ENCODE peak calls at places on chromosomes 13 and 19, in seven cellular contexts. N is ovary, A is tibial nerve, U is heart left ventricle, B is PC-3, X is aorta, I is thyroid gland. P is an unnamed sample.

GRCh38 chr13:90055121-90055520 is 1292.4 kb upstream of the MIR17HG start:
- DNase-seq in N (no peak), A (no peak), U (no peak), B (peak; percentile 79), X (no peak), I (no peak), P (no peak)

GRCh38 chr13:111210082-111210481 is 95.0 kb downstream of the ARHGEF7 start:
- DNase-seq in N (no peak), A (no peak), U (no peak), B (no peak), X (no peak), I (no peak), P (no peak)

GRCh38 chr13:42412812-42413795 is 141.2 kb downstream of the AKAP11 start:
- DNase-seq in N (no peak), A (no peak), U (no peak), B (no peak), X (no peak), I (peak; percentile 6), P (no peak)

GRCh38 chr19:10142701-10143375 is 23.1 kb upstream of the EIF3G start:
- DNase-seq in N (no peak), A (no peak), U (no peak), B (no peak), X (no peak), I (no peak), P (no peak)

GRCh38 chr13:107099661-107100060 is 531.7 kb upstream of the ARGLU1 start:
- DNase-seq in N (no peak), A (no peak), U (no peak), B (peak; percentile 28), X (no peak), I (no peak), P (no peak)

GRCh38 chr13:87712012-87712411 is 40.8 kb downstream of the SLITRK5 start:
- DNase-seq in N (no peak), A (no peak), U (no peak), B (no peak), X (no peak), I (no peak), P (no peak)

GRCh38 chr19:40691421-40692211 is 1.2 kb upstream of the NUMBL start:
- DNase-seq in N (peak; percentile 49), A (no peak), U (no peak), B (no peak), X (no peak), I (peak; percentile 19), P (no peak)

GRCh38 chr13:46637213-46637612 is 84.2 kb downstream of the LRCH1 start:
- DNase-seq in N (no peak), A (no peak), U (no peak), B (no peak), X (no peak), I (no peak), P (no peak)

GRCh38 chr19:41302624-41303351 is 7.2 kb upstream of the CCDC97 start:
- DNase-seq in N (no peak), A (no peak), U (no peak), B (no peak), X (peak; percentile 77), I (peak; percentile 21), P (no peak)

DNA sequence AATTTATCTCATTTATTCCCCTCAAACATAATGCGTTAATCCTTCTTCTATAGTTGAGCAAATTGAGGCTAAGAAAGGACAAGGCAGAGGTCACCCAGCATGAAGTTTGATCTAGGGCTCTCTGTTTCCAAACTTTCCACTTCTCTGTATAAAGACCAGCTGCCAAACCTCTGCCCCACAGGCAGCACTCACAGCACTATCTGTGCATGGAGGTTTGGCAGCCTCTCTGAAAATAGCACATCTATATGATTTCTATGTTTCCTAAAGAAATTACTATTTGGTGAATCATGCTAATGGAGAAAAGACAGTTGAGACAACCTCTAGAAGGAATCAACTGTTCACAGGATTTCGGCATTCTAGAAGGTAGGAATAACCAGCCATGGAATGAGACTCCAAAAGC is 554.5 kb downstream of the IRS2 start:
- DNase-seq in N (no peak), A (no peak), U (no peak), B (no peak), X (no peak), I (no peak), P (no peak)
- H3K27me3 ChIP-seq in N (no peaks in the 10 kb centered on the region), A (no peaks in the 10 kb centered on the region), U (no peaks in the 10 kb centered on the region), B (no peaks in the 10 kb centered on the region), X (no peaks in the 10 kb centered on the region), I (no peaks in the 10 kb centered on the region), P (no peaks in the 10 kb centered on the region)

GRCh38 chr19:57850553-57851017 is 926 bp downstream of the ZNF587 start:
- DNase-seq in N (no peak), A (no peak), U (no peak), B (peak; percentile 73), X (no peak), I (peak; percentile 30), P (no peak)
- H3K36me3 ChIP-seq in N (no peaks in the 10 kb centered on the region), A (no peaks in the 10 kb centered on the region), U (no peaks in the 10 kb centered on the region), B (peaks cover 43% of the 10 kb centered on the region), X (no peaks in the 10 kb centered on the region), I (no peaks in the 10 kb centered on the region), P (no peaks in the 10 kb centered on the region)

GRCh38 chr19:6925801-6926751 is 38.7 kb downstream of the ADGRE1 start:
- DNase-seq in N (no peak), A (no peak), U (no peak), B (peak; percentile 60), X (no peak), I (no peak), P (no peak)
- H3K27me3 ChIP-seq in N (no peaks in the 10 kb centered on the region), A (no peaks in the 10 kb centered on the region), U (peaks cover 5% of the 10 kb centered on the region), B (peaks cover 12% of the 10 kb centered on the region), X (no peaks in the 10 kb centered on the region), I (no peaks in the 10 kb centered on the region), P (no peaks in the 10 kb centered on the region)

GRCh38 chr13:112875627-112876026 is 93.4 kb upstream of the MCF2L start:
- DNase-seq in N (no peak), A (no peak), U (no peak), B (no peak), X (peak; percentile 65), I (no peak), P (no peak)
- H3K36me3 ChIP-seq in N (no peaks in the 10 kb centered on the region), A (peaks cover 6% of the 10 kb centered on the region), U (no peaks in the 10 kb centered on the region), B (no peaks in the 10 kb centered on the region), X (no peaks in the 10 kb centered on the region), I (peaks cover 37% of the 10 kb centered on the region), P (peaks cover 54% of the 10 kb centered on the region)

GRCh38 chr19:1955171-1956142 is 14.5 kb downstream of the CSNK1G2 start:
- DNase-seq in N (no peak), A (no peak), U (no peak), B (no peak), X (no peak), I (no peak), P (no peak)

GRCh38 chr19:1952635-1953034 is 11.7 kb downstream of the CSNK1G2 start:
- DNase-seq in N (no peak), A (no peak), U (no peak), B (no peak), X (no peak), I (no peak), P (no peak)

GRCh38 chr19:1954547-1954946 is 13.6 kb downstream of the CSNK1G2 start:
- DNase-seq in N (no peak), A (no peak), U (no peak), B (no peak), X (no peak), I (no peak), P (no peak)

GRCh38 chr19:1953037-1953436 is 12.1 kb downstream of the CSNK1G2 start:
- DNase-seq in N (no peak), A (no peak), U (no peak), B (no peak), X (no peak), I (no peak), P (no peak)

GRCh38 chr19:1953441-1954094 is 12.6 kb downstream of the CSNK1G2 start:
- DNase-seq in N (no peak), A (no peak), U (no peak), B (no peak), X (no peak), I (no peak), P (no peak)
- H3K27me3 ChIP-seq in N (no peaks in the 10 kb centered on the region), A (no peaks in the 10 kb centered on the region), U (no peaks in the 10 kb centered on the region), B (no peaks in the 10 kb centered on the region), X (no peaks in the 10 kb centered on the region), I (no peaks in the 10 kb centered on the region), P (no peaks in the 10 kb centered on the region)

DNA sequence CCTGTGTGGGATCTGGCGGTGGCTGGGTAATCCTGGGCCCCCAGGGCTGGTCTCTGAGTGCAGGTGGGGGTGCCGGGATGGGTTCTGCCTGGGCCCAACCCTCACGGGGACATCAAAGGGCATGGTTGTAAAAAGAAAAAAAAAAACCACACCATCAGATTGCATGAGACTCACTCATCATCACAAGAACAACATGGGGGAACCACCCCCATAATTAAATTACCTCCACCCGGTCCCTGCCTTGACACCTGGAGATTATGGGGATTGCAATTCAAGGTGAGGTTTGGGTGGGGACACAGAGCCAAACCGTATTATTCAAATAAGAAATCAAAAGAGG is 14.3 kb downstream of the C1QTNF9 start:
- DNase-seq in N (no peak), A (no peak), U (no peak), B (no peak), X (no peak), I (no peak), P (no peak)
- H3K36me3 ChIP-seq in N (no peaks in the 10 kb centered on the region), A (no peaks in the 10 kb centered on the region), U (no peaks in the 10 kb centered on the region), B (no peaks in the 10 kb centered on the region), X (no peaks in the 10 kb centered on the region), I (no peaks in the 10 kb centered on the region), P (no peaks in the 10 kb centered on the region)

DNA sequence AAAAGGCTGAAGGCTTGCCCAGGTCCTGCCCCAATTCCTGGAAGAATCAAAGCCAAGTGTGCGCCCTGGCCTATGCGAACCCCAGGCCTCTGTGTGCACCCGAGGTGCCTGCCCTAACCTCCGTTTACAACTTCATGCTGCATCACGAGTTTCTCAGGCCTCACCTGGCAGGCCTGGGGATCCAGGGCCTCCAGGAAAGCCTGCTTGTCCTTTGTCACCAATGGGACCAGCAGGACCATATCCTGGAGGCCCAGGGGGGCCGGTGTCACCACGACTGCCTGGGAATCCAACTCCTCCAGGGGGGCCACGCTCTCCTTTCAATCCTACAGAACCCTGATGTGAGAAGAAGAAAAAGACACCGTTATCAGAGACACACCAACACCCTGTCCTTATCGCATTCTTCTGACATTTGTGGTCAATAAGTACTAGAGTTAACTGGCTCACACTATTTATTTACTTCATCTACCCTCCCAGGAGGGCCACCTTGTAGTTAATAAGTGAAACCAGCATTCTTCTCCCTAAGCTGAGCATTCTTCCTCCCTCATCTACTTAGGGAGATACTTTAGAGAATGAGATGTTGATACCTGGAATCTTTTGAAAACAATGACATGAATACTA is 120.6 kb downstream of the COL4A1 start:
- DNase-seq in N (no peak), A (no peak), U (no peak), B (no peak), X (no peak), I (no peak), P (no peak)
- H3K27me3 ChIP-seq in N (no peaks in the 10 kb centered on the region), A (no peaks in the 10 kb centered on the region), U (no peaks in the 10 kb centered on the region), B (no peaks in the 10 kb centered on the region), X (no peaks in the 10 kb centered on the region), I (no peaks in the 10 kb centered on the region), P (no peaks in the 10 kb centered on the region)